ENCODE peak calls at places on chromosome 6, in seven cellular contexts. M is HepG2, F is H1, W is K562, O is GM12878, P is SK-N-SH, D is GM12891. Z is an unnamed sample.
A peak's percentile ranks its signal among the peaks of the same experiment; 100 is the strongest.

GRCh38 chr6:42520786-42521607 is 42.8 kb upstream of the UBR2 start:
- DNase-seq in M (no peak), F (no peak), W (no peak), O (peak; percentile 74), P (no peak), D (no peak), Z (no peak)

GRCh38 chr6:125818659-125819297 is 28.0 kb downstream of the NCOA7 start:
- DNase-seq in M (no peak), F (no peak), W (no peak), O (no peak), P (no peak), D (no peak), Z (no peak)

GRCh38 chr6:75275067-75275466 is 9.5 kb downstream of the TMEM30A start:
- DNase-seq in M (peak; percentile 20), F (no peak), W (no peak), O (no peak), P (no peak), D (no peak), Z (no peak)

GRCh38 chr6:16684896-16685554 is 76.2 kb downstream of the ATXN1 start:
- DNase-seq in M (no peak), F (no peak), W (no peak), O (peak; percentile 56), P (no peak), D (no peak), Z (no peak)

GRCh38 chr6:34386316-34387137 is 5.9 kb downstream of the NUDT3 start:
- DNase-seq in M (peak; percentile 78), F (no peak), W (no peak), O (no peak), P (no peak), D (no peak), Z (no peak)

GRCh38 chr6:167722634-167723309 is 103.9 kb upstream of the AFDN start:
- DNase-seq in M (no peak), F (no peak), W (no peak), O (no peak), P (no peak), D (no peak), Z (no peak)

GRCh38 chr6:116323863-116324262 is 44.1 kb upstream of the TSPYL1 start:
- DNase-seq in M (no peak), F (no peak), W (no peak), O (no peak), P (no peak), D (no peak), Z (no peak)

GRCh38 chr6:89299451-89299850 is 15.6 kb downstream of the GABRR2 start:
- DNase-seq in M (no peak), F (no peak), W (no peak), O (no peak), P (no peak), D (no peak), Z (no peak)

GRCh38 chr6:83511901-83512681 is at the start of gene PRSS35:
- DNase-seq in M (peak; percentile 7), F (peak; percentile 84), W (peak; percentile 59), O (no peak), P (peak; percentile 77), D (no peak), Z (no peak)

GRCh38 chr6:75812560-75812959 is 63.5 kb downstream of the MYO6 start:
- DNase-seq in M (no peak), F (no peak), W (no peak), O (no peak), P (no peak), D (no peak), Z (no peak)

GRCh38 chr6:9463311-9463710 is 951.6 kb downstream of the TFAP2A start:
- DNase-seq in M (no peak), F (no peak), W (no peak), O (no peak), P (no peak), D (no peak), Z (no peak)

GRCh38 chr6:17021539-17021889 is 80.3 kb upstream of the STMND1 start:
- DNase-seq in M (no peak), F (no peak), W (no peak), O (no peak), P (no peak), D (no peak), Z (no peak)

GRCh38 chr6:170522565-170523183 is 30.4 kb downstream of the PSMB1 start:
- DNase-seq in M (no peak), F (no peak), W (no peak), O (no peak), P (peak; percentile 51), D (no peak), Z (no peak)

GRCh38 chr6:106677282-106677681 is 47.9 kb downstream of the QRSL1 start:
- DNase-seq in M (no peak), F (no peak), W (no peak), O (no peak), P (no peak), D (no peak), Z (no peak)

GRCh38 chr6:133286765-133287164 is 45.6 kb downstream of the EYA4 start:
- DNase-seq in M (no peak), F (no peak), W (no peak), O (no peak), P (no peak), D (no peak), Z (no peak)

GRCh38 chr6:10837009-10837691 is 1.2 kb downstream of the MAK start:
- DNase-seq in M (no peak), F (no peak), W (peak; percentile 69), O (no peak), P (peak; percentile 58), D (no peak), Z (peak; percentile 5)

GRCh38 chr6:156719720-156720563 is 57.2 kb upstream of the ARID1B start:
- DNase-seq in M (peak; percentile 91), F (peak; percentile 66), W (peak; percentile 87), O (peak; percentile 65), P (no peak), D (peak; percentile 52), Z (peak; percentile 58)

GRCh38 chr6:3205913-3206312 is 21.5 kb downstream of the TUBB2B start:
- DNase-seq in M (no peak), F (no peak), W (no peak), O (no peak), P (no peak), D (no peak), Z (no peak)

GRCh38 chr6:36180126-36180525 is 16.4 kb upstream of the BRPF3 start:
- DNase-seq in M (peak; percentile 44), F (no peak), W (no peak), O (no peak), P (no peak), D (no peak), Z (no peak)

GRCh38 chr6:151330130-151330715 is 61.1 kb downstream of the ZBTB2 start:
- DNase-seq in M (no peak), F (no peak), W (no peak), O (no peak), P (peak; percentile 75), D (no peak), Z (no peak)

GRCh38 chr6:32166411-32167061 is 2.1 kb downstream of the EGFL8 start:
- DNase-seq in M (no peak), F (peak; percentile 92), W (peak; percentile 69), O (no peak), P (no peak), D (no peak), Z (no peak)

GRCh38 chr6:32167761-32168262 is 3.4 kb downstream of the EGFL8 start:
- DNase-seq in M (no peak), F (no peak), W (peak; percentile 95), O (no peak), P (no peak), D (no peak), Z (no peak)

GRCh38 chr6:32164295-32164694 is at the start of gene EGFL8:
- DNase-seq in M (no peak), F (no peak), W (no peak), O (no peak), P (no peak), D (no peak), Z (no peak)

GRCh38 chr6:32167154-32167760 is 2.9 kb downstream of the EGFL8 start:
- DNase-seq in M (no peak), F (peak; percentile 54), W (no peak), O (no peak), P (no peak), D (no peak), Z (no peak)

GRCh38 chr6:32163559-32164258 is 686 bp upstream of the EGFL8 start:
- DNase-seq in M (no peak), F (no peak), W (no peak), O (no peak), P (no peak), D (no peak), Z (no peak)
- TF ChIP-seq TAF1 in M (no peak), F (no peak), W (no peak), O (no peak), P (no peak), D (no peak), Z (no peak)

DNA sequence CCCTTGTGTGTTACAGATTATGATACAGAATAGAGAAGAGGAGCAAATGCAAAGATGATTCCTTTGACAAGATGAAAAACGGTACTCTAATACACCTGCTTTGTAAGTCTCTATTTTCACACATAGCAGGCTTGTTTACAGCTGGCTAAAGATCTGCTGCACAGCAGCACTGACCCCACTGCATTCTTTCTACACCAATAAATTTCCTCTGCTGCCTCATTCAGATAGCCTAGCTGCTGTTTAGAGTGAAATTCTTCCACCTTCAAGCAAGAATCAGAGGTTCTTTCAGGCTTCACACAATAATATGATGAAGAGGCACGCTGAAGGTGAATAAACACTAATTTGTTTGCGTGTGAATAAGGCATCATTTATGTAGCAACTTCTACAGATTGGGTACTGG is 543.2 kb downstream of the CD83 start:
- DNase-seq in M (no peak), F (no peak), W (no peak), O (no peak), P (no peak), D (no peak), Z (no peak)
- TF ChIP-seq TAF1 in M (no peak), F (no peak), W (no peak), O (no peak), P (no peak), D (no peak), Z (no peak)

DNA sequence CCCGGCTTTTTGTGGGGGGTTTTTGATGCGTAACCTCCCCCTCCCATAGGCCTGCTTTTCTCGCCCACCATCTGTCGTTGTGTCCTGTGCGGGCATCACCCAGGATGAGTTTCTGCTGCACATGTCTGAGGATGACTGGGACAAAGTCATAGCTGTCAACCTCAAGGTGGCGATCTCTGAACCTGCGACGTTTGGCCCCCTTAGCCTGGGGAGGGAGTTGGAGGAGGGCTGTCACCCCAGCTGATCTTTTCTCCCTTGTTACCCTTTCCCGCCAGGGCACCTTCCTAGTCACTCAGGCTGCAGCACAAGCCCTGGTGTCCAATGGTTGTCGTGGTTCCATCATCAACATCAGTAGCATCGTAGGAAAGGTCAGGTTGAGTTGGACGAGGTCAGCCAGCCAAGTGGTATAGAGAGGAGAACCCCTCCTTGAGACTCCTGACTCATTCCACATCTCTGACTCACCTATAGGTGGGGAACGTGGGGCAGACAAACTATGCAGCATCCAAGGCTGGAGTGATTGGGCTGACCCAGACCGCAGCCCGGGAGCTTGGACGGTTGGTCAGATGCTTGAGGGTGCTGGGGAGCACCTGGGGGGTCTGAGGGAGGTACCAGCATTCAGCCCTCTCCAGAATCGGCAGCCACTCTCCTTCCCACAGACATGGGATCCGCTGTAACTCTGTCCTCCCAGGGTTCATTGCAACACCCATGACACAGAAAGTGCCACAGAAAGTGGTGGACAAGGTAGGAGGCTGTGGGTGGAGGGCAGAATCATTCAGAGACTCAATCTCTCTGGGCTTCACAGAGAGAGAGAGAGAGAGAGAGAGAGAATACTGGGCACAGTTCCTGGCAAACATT is 944 bp downstream of the HSD17B8 start:
- DNase-seq in M (no peak), F (no peak), W (peak; percentile 68), O (no peak), P (peak; percentile 42), D (no peak), Z (peak; percentile 32)
- TF ChIP-seq TAF1 in M (no peak), F (no peak), W (no peak), O (no peak), P (no peak), D (no peak), Z (no peak)

GRCh38 chr6:136761227-136761922 is 30.9 kb downstream of the MAP3K5 start:
- DNase-seq in M (no peak), F (no peak), W (no peak), O (no peak), P (peak; percentile 39), D (no peak), Z (no peak)
- TF ChIP-seq TAF1 in M (no peak), F (no peak), W (no peak), O (peak; percentile 14), P (no peak), D (no peak), Z (no peak)

Z was measured in GM12892.